ENCODE peak calls at places on chromosomes 3 and 15, in four cellular contexts. One of them, this sample, is unnamed. For H3K36me3, the result is how much of the 10 kb centered on the place peaks cover.

GRCh38 chr3:66416556-66417304 is 84.1 kb downstream of the LRIG1 start:
- DNase-seq in mesendoderm: peak
- DNase-seq in transverse colon: no peak
- DNase-seq in neuronal stem cell: no peak
- DNase-seq in this sample: no peak

GRCh38 chr3:42032693-42033349 is 58.3 kb upstream of the TRAK1 start:
- DNase-seq in mesendoderm: peak
- DNase-seq in transverse colon: peak
- DNase-seq in neuronal stem cell: peak
- DNase-seq in this sample: peak

GRCh38 chr3:10226293-10226692 is 22.0 kb upstream of the TATDN2 start:
- DNase-seq in mesendoderm: no peak
- DNase-seq in transverse colon: peak
- DNase-seq in neuronal stem cell: no peak
- DNase-seq in this sample: no peak

GRCh38 chr3:152235709-152236298 is 32.9 kb upstream of the MBNL1 start:
- DNase-seq in mesendoderm: peak
- DNase-seq in transverse colon: no peak
- DNase-seq in neuronal stem cell: no peak
- DNase-seq in this sample: no peak

GRCh38 chr3:129777806-129778205 is 115.7 kb downstream of the TMCC1 start:
- DNase-seq in mesendoderm: peak
- DNase-seq in transverse colon: no peak
- DNase-seq in neuronal stem cell: no peak
- DNase-seq in this sample: no peak

GRCh38 chr15:95017950-95018349 is 786.6 kb downstream of the MCTP2 start:
- DNase-seq in mesendoderm: peak
- DNase-seq in transverse colon: peak
- DNase-seq in neuronal stem cell: no peak
- DNase-seq in this sample: no peak

GRCh38 chr3:51340989-51341636 is 44.0 kb upstream of the MANF start:
- DNase-seq in mesendoderm: no peak
- DNase-seq in transverse colon: no peak
- DNase-seq in neuronal stem cell: no peak
- DNase-seq in this sample: no peak

GRCh38 chr15:75346796-75347221 is at the start of gene NEIL1:
- DNase-seq in mesendoderm: peak
- DNase-seq in transverse colon: peak
- DNase-seq in neuronal stem cell: no peak
- DNase-seq in this sample: no peak

GRCh38 chr3:58536501-58537411 is at the start of gene ACOX2:
- DNase-seq in mesendoderm: no peak
- DNase-seq in transverse colon: peak
- DNase-seq in neuronal stem cell: no peak
- DNase-seq in this sample: peak

GRCh38 chr3:11601446-11602241 is 42.1 kb downstream of the VGLL4 start:
- DNase-seq in mesendoderm: peak
- DNase-seq in transverse colon: no peak
- DNase-seq in neuronal stem cell: no peak
- DNase-seq in this sample: peak

GRCh38 chr15:52421029-52421428 is 107.7 kb downstream of the MYO5A start:
- DNase-seq in mesendoderm: no peak
- DNase-seq in transverse colon: no peak
- DNase-seq in neuronal stem cell: no peak
- DNase-seq in this sample: no peak

GRCh38 chr15:95626501-95627361 is 703.8 kb upstream of the NR2F2 start:
- DNase-seq in mesendoderm: peak
- DNase-seq in transverse colon: no peak
- DNase-seq in neuronal stem cell: peak
- DNase-seq in this sample: no peak

GRCh38 chr3:16474304-16474703 is 39.2 kb downstream of the RFTN1 start:
- DNase-seq in mesendoderm: no peak
- DNase-seq in transverse colon: no peak
- DNase-seq in neuronal stem cell: no peak
- DNase-seq in this sample: no peak

GRCh38 chr15:85474700-85475316 is 94.4 kb downstream of the AKAP13 start:
- DNase-seq in mesendoderm: no peak
- DNase-seq in transverse colon: no peak
- DNase-seq in neuronal stem cell: no peak
- DNase-seq in this sample: no peak

GRCh38 chr3:9782777-9783176 is 9.5 kb downstream of the TADA3 start:
- DNase-seq in mesendoderm: peak
- DNase-seq in transverse colon: no peak
- DNase-seq in neuronal stem cell: no peak
- DNase-seq in this sample: no peak

GRCh38 chr15:73038186-73038585 is 14.1 kb upstream of the NEO1 start:
- DNase-seq in mesendoderm: no peak
- DNase-seq in transverse colon: no peak
- DNase-seq in neuronal stem cell: no peak
- DNase-seq in this sample: no peak

GRCh38 chr3:184716652-184717607 is 5.1 kb upstream of the MAGEF1 start:
- DNase-seq in mesendoderm: peak
- DNase-seq in transverse colon: no peak
- DNase-seq in neuronal stem cell: peak
- DNase-seq in this sample: no peak

GRCh38 chr3:25945366-25945765 is 155.5 kb downstream of the OXSM start:
- DNase-seq in mesendoderm: no peak
- DNase-seq in transverse colon: no peak
- DNase-seq in neuronal stem cell: no peak
- DNase-seq in this sample: no peak

GRCh38 chr15:74214324-74215021 is 11.9 kb upstream of the STRA6 start:
- DNase-seq in mesendoderm: no peak
- DNase-seq in transverse colon: no peak
- DNase-seq in neuronal stem cell: no peak
- DNase-seq in this sample: no peak

DNA sequence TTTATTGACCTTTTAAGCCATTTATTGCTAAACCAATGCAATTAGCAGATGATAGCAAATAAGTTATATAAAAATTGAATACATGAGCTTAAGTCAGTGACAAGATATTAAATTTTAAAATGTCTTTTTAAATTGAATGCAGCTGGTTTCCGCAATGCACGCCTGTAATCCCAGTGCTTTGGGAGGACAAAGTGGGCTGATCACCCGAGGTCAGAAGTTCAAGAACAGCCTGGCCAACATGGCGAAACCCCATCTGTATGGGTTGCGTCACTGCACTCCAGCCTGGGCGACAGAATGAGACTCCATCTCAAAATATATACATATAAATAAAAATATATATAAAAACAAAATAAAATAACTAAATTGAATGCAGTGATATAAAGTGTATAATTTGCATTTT is 12.0 kb downstream of the SLC4A7 start:
- DNase-seq in mesendoderm: no peak
- DNase-seq in transverse colon: no peak
- DNase-seq in neuronal stem cell: no peak
- DNase-seq in this sample: no peak
- H3K36me3 ChIP-seq in mesendoderm: under half
- H3K36me3 ChIP-seq in transverse colon: under half
- H3K36me3 ChIP-seq in neuronal stem cell: under half
- H3K36me3 ChIP-seq in this sample: under half

GRCh38 chr3:32224047-32224446 is 14.4 kb upstream of the CMTM8 start:
- DNase-seq in mesendoderm: no peak
- DNase-seq in transverse colon: no peak
- DNase-seq in neuronal stem cell: no peak
- DNase-seq in this sample: no peak
- H3K4me3 ChIP-seq in mesendoderm: no peak
- H3K4me3 ChIP-seq in transverse colon: no peak
- H3K4me3 ChIP-seq in neuronal stem cell: no peak
- H3K4me3 ChIP-seq in this sample: no peak

GRCh38 chr3:133620066-133620784 is 41.5 kb downstream of the TOPBP1 start:
- DNase-seq in mesendoderm: no peak
- DNase-seq in transverse colon: peak
- DNase-seq in neuronal stem cell: no peak
- DNase-seq in this sample: no peak
- H3K36me3 ChIP-seq in mesendoderm: under half
- H3K36me3 ChIP-seq in transverse colon: under half
- H3K36me3 ChIP-seq in neuronal stem cell: under half
- H3K36me3 ChIP-seq in this sample: under half

DNA sequence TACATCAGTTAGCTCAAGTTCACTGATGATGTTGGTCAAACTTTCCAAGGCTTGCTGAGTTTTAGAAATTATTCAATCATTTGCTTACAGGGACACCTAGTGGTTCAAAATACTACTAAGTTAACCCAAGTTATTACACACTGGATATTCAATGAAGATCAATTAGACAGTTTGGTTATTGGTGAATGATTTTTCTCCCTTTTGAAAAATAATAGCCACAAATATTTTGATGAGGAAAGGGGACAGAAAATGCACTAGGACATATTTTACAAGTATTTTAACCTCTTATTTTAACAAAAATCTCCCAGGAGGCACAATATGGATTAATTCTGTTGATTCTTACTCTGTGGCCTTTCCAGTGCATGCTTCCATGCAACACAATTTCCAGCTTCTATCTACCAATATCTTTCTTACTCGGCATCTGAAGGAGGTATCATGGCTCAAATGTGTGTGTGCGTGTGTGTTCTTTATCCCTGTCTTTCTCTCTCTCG is 20.1 kb upstream of the GOLGA6L2 start:
- DNase-seq in mesendoderm: peak
- DNase-seq in transverse colon: no peak
- DNase-seq in neuronal stem cell: no peak
- DNase-seq in this sample: no peak
- H3K4me3 ChIP-seq in mesendoderm: no peak
- H3K4me3 ChIP-seq in transverse colon: no peak
- H3K4me3 ChIP-seq in neuronal stem cell: no peak
- H3K4me3 ChIP-seq in this sample: no peak

GRCh38 chr15:63699391-63699790 is 102.2 kb downstream of the FBXL22 start:
- DNase-seq in mesendoderm: no peak
- DNase-seq in transverse colon: no peak
- DNase-seq in neuronal stem cell: no peak
- DNase-seq in this sample: no peak

GRCh38 chr15:63698731-63699130 is 101.5 kb downstream of the FBXL22 start:
- DNase-seq in mesendoderm: no peak
- DNase-seq in transverse colon: no peak
- DNase-seq in neuronal stem cell: no peak
- DNase-seq in this sample: no peak

GRCh38 chr15:63694184-63694583 is 97.0 kb downstream of the FBXL22 start:
- DNase-seq in mesendoderm: no peak
- DNase-seq in transverse colon: no peak
- DNase-seq in neuronal stem cell: no peak
- DNase-seq in this sample: no peak
- H3K36me3 ChIP-seq in mesendoderm: under half
- H3K36me3 ChIP-seq in transverse colon: half or more
- H3K36me3 ChIP-seq in neuronal stem cell: under half
- H3K36me3 ChIP-seq in this sample: under half

DNA sequence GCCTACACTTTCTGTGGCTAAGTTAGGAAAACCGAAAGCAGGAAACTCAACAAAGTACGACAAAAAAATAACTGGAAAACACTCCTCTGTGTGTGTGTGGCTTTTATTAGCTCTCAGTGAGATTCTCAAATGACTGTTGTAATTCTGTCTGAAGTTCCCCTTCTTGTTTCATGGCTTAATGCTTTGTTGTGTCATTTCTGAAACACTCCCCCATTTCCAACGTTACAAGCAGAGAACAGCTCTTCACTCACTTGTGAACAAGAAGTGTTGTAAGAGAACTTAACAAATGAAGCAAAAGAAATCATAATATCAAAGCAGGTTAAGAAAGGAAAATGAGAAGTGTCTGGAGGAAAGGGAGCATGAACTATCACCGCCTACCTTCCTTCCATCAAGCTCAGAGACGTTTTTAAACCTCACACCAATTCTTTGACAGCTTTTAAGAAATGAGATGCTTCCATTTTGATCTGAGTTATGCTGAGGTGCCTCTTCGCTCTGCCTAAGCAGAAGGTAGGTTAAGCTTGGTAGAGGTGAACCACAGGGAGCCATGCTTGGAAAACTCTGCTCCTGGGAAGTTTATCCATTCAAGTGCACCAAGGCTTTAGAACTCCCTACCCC is 12.4 kb upstream of the SEC62 start:
- DNase-seq in mesendoderm: no peak
- DNase-seq in transverse colon: no peak
- DNase-seq in neuronal stem cell: no peak
- DNase-seq in this sample: no peak
- H3K4me3 ChIP-seq in mesendoderm: no peak
- H3K4me3 ChIP-seq in transverse colon: no peak
- H3K4me3 ChIP-seq in neuronal stem cell: no peak
- H3K4me3 ChIP-seq in this sample: no peak

GRCh38 chr15:89278307-89278706 is 34.5 kb downstream of the FANCI start:
- DNase-seq in mesendoderm: no peak
- DNase-seq in transverse colon: no peak
- DNase-seq in neuronal stem cell: no peak
- DNase-seq in this sample: no peak
- H3K36me3 ChIP-seq in mesendoderm: under half
- H3K36me3 ChIP-seq in transverse colon: under half
- H3K36me3 ChIP-seq in neuronal stem cell: under half
- H3K36me3 ChIP-seq in this sample: under half

DNA sequence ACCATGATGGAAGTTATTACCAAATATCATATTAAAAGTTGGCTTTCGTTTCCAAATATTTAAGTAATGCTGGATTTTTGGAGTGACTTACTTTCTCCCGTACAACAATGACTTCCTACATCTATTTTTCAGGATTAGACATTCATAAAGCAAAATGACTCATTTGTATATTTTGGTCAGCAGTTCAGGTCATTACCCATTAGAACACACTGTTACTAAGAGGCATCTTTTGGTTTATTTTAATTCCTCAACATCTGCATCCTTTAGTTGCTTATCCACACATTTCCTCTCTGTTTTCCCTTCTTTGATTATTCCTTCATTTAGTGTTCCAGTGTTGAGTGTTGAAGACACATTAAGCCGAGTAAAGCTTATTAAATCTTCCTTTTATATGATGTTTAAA is 348.2 kb downstream of the NAALADL2 start:
- DNase-seq in mesendoderm: no peak
- DNase-seq in transverse colon: no peak
- DNase-seq in neuronal stem cell: no peak
- DNase-seq in this sample: no peak
- H3K4me3 ChIP-seq in mesendoderm: no peak
- H3K4me3 ChIP-seq in transverse colon: no peak
- H3K4me3 ChIP-seq in neuronal stem cell: no peak
- H3K4me3 ChIP-seq in this sample: no peak

This sample was measured in prostate gland.